ENCODE peak calls at places on chromosomes 12 and 14, in six cellular contexts. J is neural progenitor cell, O is brain microvascular endothelial cell, S is uterus, Q is foreskin keratinocyte, P is Calu3. F is an unnamed sample.

GRCh38 chr14:93073833-93074769 is 41.6 kb downstream of the ITPK1 start:
- DNase-seq in J (no peak), O (peak), S (no peak), Q (no peak), P (peak), F (no peak)

GRCh38 chr12:24977711-24978110 is 28.8 kb upstream of the BCAT1 start:
- DNase-seq in J (no peak), O (peak), S (no peak), Q (no peak), P (no peak), F (no peak)

GRCh38 chr14:69093551-69094421 is 59.1 kb downstream of the DCAF5 start:
- DNase-seq in J (peak), O (peak), S (no peak), Q (no peak), P (peak), F (no peak)

GRCh38 chr12:124626841-124627502 is 59.6 kb upstream of the NCOR2 start:
- DNase-seq in J (no peak), O (peak), S (peak), Q (no peak), P (no peak), F (no peak)

GRCh38 chr12:121114019-121114639 is 18.5 kb upstream of the P2RX7 start:
- DNase-seq in J (no peak), O (no peak), S (no peak), Q (peak), P (no peak), F (no peak)

GRCh38 chr14:75088566-75089373 is 19.3 kb downstream of the ZC2HC1C start:
- DNase-seq in J (peak), O (peak), S (peak), Q (no peak), P (peak), F (no peak)

GRCh38 chr12:19970116-19970515 is 398.2 kb upstream of the PDE3A start:
- DNase-seq in J (no peak), O (peak), S (no peak), Q (no peak), P (no peak), F (peak)

GRCh38 chr12:86230516-86231146 is 25.6 kb downstream of the MGAT4C start:
- DNase-seq in J (no peak), O (peak), S (no peak), Q (no peak), P (no peak), F (no peak)

GRCh38 chr12:117002040-117002832 is 91.5 kb downstream of the FBXW8 start:
- DNase-seq in J (no peak), O (no peak), S (no peak), Q (no peak), P (no peak), F (no peak)

GRCh38 chr14:29926701-29927595 is 699 bp downstream of the PRKD1 start:
- DNase-seq in J (peak), O (peak), S (peak), Q (no peak), P (peak), F (peak)

GRCh38 chr14:35374273-35374681 is 30.3 kb downstream of the NFKBIA start:
- DNase-seq in J (no peak), O (peak), S (peak), Q (peak), P (peak), F (peak)

GRCh38 chr14:89672636-89673279 is 255.7 kb upstream of the FOXN3 start:
- DNase-seq in J (no peak), O (peak), S (no peak), Q (no peak), P (peak), F (no peak)

GRCh38 chr14:72416892-72417291 is 477.0 kb downstream of the DPF3 start:
- DNase-seq in J (no peak), O (no peak), S (no peak), Q (no peak), P (peak), F (no peak)

GRCh38 chr14:61866932-61867920 is 105.0 kb downstream of the SNAPC1 start:
- DNase-seq in J (no peak), O (peak), S (no peak), Q (no peak), P (peak), F (no peak)

GRCh38 chr14:66105819-66106218 is 380.4 kb upstream of the CCDC196 start:
- DNase-seq in J (no peak), O (peak), S (no peak), Q (peak), P (no peak), F (no peak)

GRCh38 chr12:52038447-52038846 is 12.8 kb upstream of the NR4A1 start:
- DNase-seq in J (no peak), O (no peak), S (peak), Q (no peak), P (no peak), F (no peak)

GRCh38 chr12:64522807-64523206 is 70.9 kb downstream of the TBK1 start:
- DNase-seq in J (no peak), O (no peak), S (no peak), Q (no peak), P (no peak), F (no peak)

GRCh38 chr14:31205681-31206535 is 1.7 kb downstream of the HECTD1 start:
- DNase-seq in J (peak), O (peak), S (no peak), Q (no peak), P (no peak), F (peak)

GRCh38 chr12:8913702-8914032 is 642 bp upstream of the PHC1 start:
- DNase-seq in J (no peak), O (no peak), S (no peak), Q (no peak), P (no peak), F (no peak)

GRCh38 chr14:54837508-54838149 is 65.0 kb downstream of the GCH1 start:
- DNase-seq in J (no peak), O (no peak), S (no peak), Q (no peak), P (no peak), F (no peak)

GRCh38 chr12:94326727-94327126 is 132.9 kb downstream of the CEP83 start:
- DNase-seq in J (no peak), O (peak), S (no peak), Q (peak), P (no peak), F (peak)

GRCh38 chr14:30443368-30444007 is 115.5 kb upstream of the G2E3 start:
- DNase-seq in J (peak), O (peak), S (no peak), Q (no peak), P (peak), F (no peak)

GRCh38 chr12:75302225-75302624 is 27.9 kb downstream of the CAPS2 start:
- DNase-seq in J (no peak), O (no peak), S (no peak), Q (no peak), P (no peak), F (no peak)

GRCh38 chr12:94788298-94788697 is 137.9 kb upstream of the TMCC3 start:
- DNase-seq in J (no peak), O (no peak), S (no peak), Q (no peak), P (no peak), F (no peak)

GRCh38 chr14:106586098-106586704 is 1059.8 kb downstream of the TMEM121 start:
- DNase-seq in J (no peak), O (no peak), S (no peak), Q (no peak), P (peak), F (no peak)

GRCh38 chr12:63038361-63039100 is 103.6 kb upstream of the PPM1H start:
- DNase-seq in J (no peak), O (no peak), S (no peak), Q (no peak), P (no peak), F (no peak)

GRCh38 chr12:21600196-21600595 is 4.5 kb downstream of the GYS2 start:
- DNase-seq in J (no peak), O (no peak), S (no peak), Q (no peak), P (no peak), F (no peak)

GRCh38 chr12:72491399-72491798 is 219.2 kb downstream of the TRHDE start:
- DNase-seq in J (no peak), O (no peak), S (no peak), Q (no peak), P (no peak), F (no peak)

GRCh38 chr12:90925562-90925961 is 29.4 kb downstream of the CCER1 start:
- DNase-seq in J (no peak), O (no peak), S (no peak), Q (no peak), P (no peak), F (no peak)

GRCh38 chr12:49972122-49972521 is 625 bp upstream of the AQP6 start:
- DNase-seq in J (no peak), O (no peak), S (no peak), Q (no peak), P (no peak), F (no peak)

GRCh38 chr12:131775124-131775903 is 52.9 kb upstream of the MMP17 start:
- DNase-seq in J (peak), O (no peak), S (no peak), Q (peak), P (no peak), F (no peak)

GRCh38 chr12:10243803-10244520 is 31.3 kb downstream of the GABARAPL1 start:
- DNase-seq in J (no peak), O (no peak), S (no peak), Q (no peak), P (no peak), F (no peak)

GRCh38 chr12:71581206-71581605 is 82.4 kb downstream of the ZFC3H1 start:
- DNase-seq in J (no peak), O (no peak), S (no peak), Q (peak), P (peak), F (no peak)

GRCh38 chr14:66477567-66477966 is 8.6 kb upstream of the CCDC196 start:
- DNase-seq in J (no peak), O (no peak), S (no peak), Q (no peak), P (no peak), F (no peak)

GRCh38 chr14:90666571-90666970 is 149.7 kb downstream of the TTC7B start:
- DNase-seq in J (no peak), O (no peak), S (no peak), Q (no peak), P (no peak), F (no peak)

GRCh38 chr12:879641-880040 is 69.9 kb downstream of the RAD52 start:
- DNase-seq in J (no peak), O (peak), S (no peak), Q (peak), P (no peak), F (no peak)

GRCh38 chr12:67562513-67563287 is 85.8 kb upstream of the DYRK2 start:
- DNase-seq in J (no peak), O (no peak), S (no peak), Q (no peak), P (no peak), F (no peak)

GRCh38 chr14:75254381-75254821 is 24.2 kb upstream of the FOS start:
- DNase-seq in J (no peak), O (no peak), S (no peak), Q (peak), P (peak), F (no peak)

GRCh38 chr14:53149656-53150319 is 3.3 kb downstream of the DDHD1 start:
- DNase-seq in J (no peak), O (no peak), S (no peak), Q (no peak), P (no peak), F (no peak)

DNA sequence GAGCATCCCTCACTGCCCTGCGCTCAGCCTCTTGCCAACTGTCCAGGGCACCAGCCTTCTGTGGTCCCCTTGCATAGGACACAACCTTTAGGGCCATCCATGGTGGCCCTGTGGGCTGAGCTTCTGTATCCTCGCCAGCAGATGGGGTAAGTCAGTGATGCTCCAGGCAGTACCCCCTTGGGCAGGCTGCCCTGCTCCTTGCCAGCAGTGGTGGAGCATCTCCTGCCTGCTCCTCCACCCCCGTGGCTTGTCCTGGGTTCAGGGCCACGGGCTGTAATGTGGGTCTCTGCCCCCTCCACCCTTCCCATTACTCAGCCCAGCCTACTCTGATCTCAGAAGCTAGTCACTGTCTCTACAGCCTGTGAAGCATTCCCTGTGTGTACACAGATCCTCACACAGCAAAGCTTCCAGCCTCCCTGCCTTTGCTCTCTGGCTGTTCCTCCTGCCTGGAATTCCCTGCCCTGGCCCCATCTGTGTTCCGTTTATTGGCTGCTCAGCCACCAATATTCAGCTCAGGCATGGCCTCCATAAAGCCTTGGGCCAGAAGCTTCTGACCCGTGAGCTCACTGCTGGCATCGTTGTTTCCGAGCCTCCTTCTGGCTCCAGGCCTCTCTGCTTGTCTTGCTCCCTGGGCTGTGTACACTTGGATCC is 177.2 kb upstream of the PRMT8 start:
- DNase-seq in J (peak), O (no peak), S (no peak), Q (no peak), P (peak), F (no peak)
- TF ChIP-seq CTCF in J (peak), O (peak), S (no peak), Q (peak), P (peak), F (peak)

DNA sequence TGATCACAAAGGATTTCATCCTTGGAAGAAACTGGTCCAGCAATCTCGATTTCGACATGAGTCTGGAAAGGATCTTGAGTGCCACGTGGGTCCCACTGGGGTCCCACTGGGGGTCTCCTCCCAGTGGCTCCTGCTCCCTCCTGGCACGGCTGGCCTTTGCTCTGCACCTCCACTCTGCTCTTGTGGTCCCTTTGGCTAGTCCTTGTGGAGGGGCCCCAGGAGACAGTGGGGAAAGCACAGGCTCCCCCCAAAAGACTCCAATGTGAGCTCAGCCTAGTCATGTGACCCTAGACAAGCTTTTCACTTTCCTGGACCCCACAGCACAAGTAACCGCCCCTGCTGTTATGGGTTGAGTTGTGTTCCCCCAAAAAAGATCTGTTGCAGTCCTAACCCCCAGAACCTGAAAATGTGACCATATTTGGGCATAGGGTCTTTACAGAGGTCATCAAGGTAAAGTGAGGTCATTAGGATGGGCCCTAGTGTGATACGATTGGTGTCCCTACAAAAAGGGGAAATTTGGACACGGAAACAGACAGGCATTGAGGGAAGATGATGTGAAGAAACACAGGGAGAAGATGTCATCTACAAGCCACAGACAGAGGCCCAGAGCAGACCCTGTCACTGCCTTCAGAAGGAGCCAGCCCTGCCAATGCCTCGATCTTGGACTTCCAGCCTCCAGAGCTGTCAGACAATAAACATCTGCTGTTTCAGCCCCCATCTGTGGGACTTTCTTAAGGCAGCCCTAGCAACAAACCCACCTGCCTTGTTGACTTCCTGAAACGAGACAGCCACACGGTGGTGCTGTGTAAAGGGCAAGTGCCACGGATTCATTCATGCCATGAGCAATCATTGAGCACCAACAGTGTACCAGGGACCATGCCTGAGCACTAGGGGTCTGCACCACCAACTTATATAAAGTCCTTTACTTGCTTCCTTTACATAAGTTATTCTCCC is 23.8 kb upstream of the PPP2R5C start:
- DNase-seq in J (no peak), O (no peak), S (no peak), Q (no peak), P (no peak), F (no peak)
- TF ChIP-seq CTCF in J (no peak), O (no peak), S (no peak), Q (peak), P (no peak), F (no peak)

GRCh38 chr14:32480337-32480736 is 151.2 kb downstream of the AKAP6 start:
- DNase-seq in J (no peak), O (no peak), S (no peak), Q (no peak), P (no peak), F (no peak)
- TF ChIP-seq CTCF in J (no peak), O (no peak), S (no peak), Q (no peak), P (no peak), F (no peak)

GRCh38 chr14:88333036-88333435 is 10.0 kb upstream of the KCNK10 start:
- DNase-seq in J (no peak), O (no peak), S (no peak), Q (no peak), P (no peak), F (no peak)
- TF ChIP-seq CTCF in J (no peak), O (no peak), S (no peak), Q (no peak), P (no peak), F (no peak)

GRCh38 chr14:22147716-22148115 is 441.3 kb downstream of the DAD1 start:
- DNase-seq in J (no peak), O (no peak), S (no peak), Q (no peak), P (no peak), F (no peak)
- TF ChIP-seq CTCF in J (no peak), O (no peak), S (no peak), Q (peak), P (no peak), F (no peak)

F was measured in AG09319.